ENCODE peak calls at places on chromosomes 4 and X, in eight cellular contexts. H is neural progenitor cell, V is choroid plexus epithelial cell, Y is cardiac fibroblast, B is BJ, I is sigmoid colon, P is GM06990, W is AG04450. S is an unnamed sample.

GRCh38 chrX:110316351-110317078 is 1.4 kb downstream of the AMMECR1 start:
- DNase-seq in H (peak; percentile 9), V (no peak), Y (peak; percentile 30), B (no peak), I (no peak), P (no peak), W (no peak), S (no peak)

GRCh38 chrX:54208531-54208930 is 25.5 kb upstream of the FAM120C start:
- DNase-seq in H (no peak), V (peak; percentile 42), Y (peak; percentile 19), B (no peak), I (no peak), P (no peak), W (no peak), S (no peak)

GRCh38 chrX:129741880-129742758 is 3.3 kb downstream of the XPNPEP2 start:
- DNase-seq in H (peak; percentile 88), V (no peak), Y (no peak), B (no peak), I (peak; percentile 40), P (no peak), W (no peak), S (no peak)

GRCh38 chr4:74733760-74734159 is 60.6 kb downstream of the BTC start:
- DNase-seq in H (no peak), V (no peak), Y (no peak), B (no peak), I (no peak), P (no peak), W (no peak), S (no peak)

GRCh38 chrX:276588-277171 is 4.5 kb upstream of the PLCXD1 start:
- DNase-seq in H (peak; percentile 27), V (peak; percentile 31), Y (peak; percentile 39), B (no peak), I (peak; percentile 71), P (no peak), W (no peak), S (no peak)

GRCh38 chrX:3663576-3664290 is 49.7 kb downstream of the PRKX start:
- DNase-seq in H (no peak), V (no peak), Y (no peak), B (no peak), I (no peak), P (no peak), W (no peak), S (no peak)

GRCh38 chr4:6999172-7000086 is 43.7 kb upstream of the TADA2B start:
- DNase-seq in H (no peak), V (no peak), Y (no peak), B (no peak), I (no peak), P (no peak), W (no peak), S (no peak)

GRCh38 chr4:138522366-138522765 is 280.2 kb upstream of the SLC7A11 start:
- DNase-seq in H (peak; percentile 41), V (peak; percentile 71), Y (peak; percentile 32), B (no peak), I (no peak), P (no peak), W (no peak), S (no peak)

GRCh38 chr4:100190643-100191600 is 654 bp upstream of the DDIT4L start:
- DNase-seq in H (peak; percentile 59), V (peak; percentile 53), Y (peak; percentile 56), B (no peak), I (no peak), P (no peak), W (no peak), S (no peak)

GRCh38 chrX:124557976-124558375 is 211.6 kb downstream of the SH2D1A start:
- DNase-seq in H (no peak), V (no peak), Y (no peak), B (no peak), I (no peak), P (no peak), W (no peak), S (no peak)

GRCh38 chrX:109714340-109714958 is 18.6 kb downstream of the ACSL4 start:
- DNase-seq in H (no peak), V (peak; percentile 82), Y (peak; percentile 52), B (no peak), I (no peak), P (no peak), W (peak; percentile 59), S (peak; percentile 33)

GRCh38 chrX:130606415-130606814 is 204.6 kb downstream of the RBMX2 start:
- DNase-seq in H (no peak), V (no peak), Y (no peak), B (no peak), I (no peak), P (no peak), W (no peak), S (no peak)

GRCh38 chr4:115159141-115159540 is 45.7 kb upstream of the NDST4 start:
- DNase-seq in H (no peak), V (no peak), Y (no peak), B (peak; percentile 49), I (no peak), P (no peak), W (no peak), S (no peak)

GRCh38 chrX:110180176-110180927 is 137.5 kb downstream of the AMMECR1 start:
- DNase-seq in H (no peak), V (peak; percentile 76), Y (peak; percentile 73), B (no peak), I (no peak), P (no peak), W (peak; percentile 38), S (peak; percentile 65)

GRCh38 chr4:156295676-156296075 is 342.0 kb upstream of the CTSO start:
- DNase-seq in H (no peak), V (peak; percentile 41), Y (peak; percentile 16), B (no peak), I (no peak), P (no peak), W (no peak), S (no peak)

GRCh38 chrX:2387614-2388239 is 113.0 kb downstream of the DHRSX start:
- DNase-seq in H (no peak), V (peak; percentile 46), Y (peak; percentile 39), B (no peak), I (no peak), P (no peak), W (no peak), S (no peak)

GRCh38 chr4:95204873-95205272 is 343.9 kb downstream of the UNC5C start:
- DNase-seq in H (peak; percentile 65), V (no peak), Y (no peak), B (no peak), I (no peak), P (no peak), W (no peak), S (no peak)

GRCh38 chr4:36285784-36286480 is 4.5 kb downstream of the DTHD1 start:
- DNase-seq in H (no peak), V (no peak), Y (no peak), B (no peak), I (no peak), P (peak; percentile 68), W (no peak), S (no peak)

GRCh38 chrX:65587616-65588526 is 53.3 kb upstream of the LAS1L start:
- DNase-seq in H (no peak), V (peak; percentile 58), Y (peak; percentile 86), B (no peak), I (peak; percentile 94), P (no peak), W (peak; percentile 16), S (no peak)

GRCh38 chr4:8856835-8857590 is 14.6 kb downstream of the HMX1 start:
- DNase-seq in H (peak; percentile 53), V (no peak), Y (no peak), B (no peak), I (no peak), P (no peak), W (no peak), S (no peak)
- H3K4me3 ChIP-seq in H (peak overlapping the region; percentile 41), V (no peak overlapping the region), Y (no peak overlapping the region), B (no peak overlapping the region), I (peak overlapping the region; percentile 32), P (no peak overlapping the region), W (no peak overlapping the region), S (no peak overlapping the region)

GRCh38 chrX:46404774-46405173 is 140.4 kb downstream of the ZNF674 start:
- DNase-seq in H (no peak), V (no peak), Y (no peak), B (no peak), I (no peak), P (no peak), W (no peak), S (no peak)
- TF ChIP-seq CTCF in H (no peak), V (no peak), Y (no peak), B (no peak), I (no peak), P (no peak), W (no peak), S (no peak)

GRCh38 chrX:32150141-32150540 is 1061.2 kb downstream of the DMD start:
- DNase-seq in H (no peak), V (no peak), Y (no peak), B (no peak), I (no peak), P (no peak), W (no peak), S (no peak)

GRCh38 chrX:32153586-32153985 is 1057.8 kb downstream of the DMD start:
- DNase-seq in H (no peak), V (no peak), Y (no peak), B (no peak), I (no peak), P (no peak), W (no peak), S (no peak)

DNA sequence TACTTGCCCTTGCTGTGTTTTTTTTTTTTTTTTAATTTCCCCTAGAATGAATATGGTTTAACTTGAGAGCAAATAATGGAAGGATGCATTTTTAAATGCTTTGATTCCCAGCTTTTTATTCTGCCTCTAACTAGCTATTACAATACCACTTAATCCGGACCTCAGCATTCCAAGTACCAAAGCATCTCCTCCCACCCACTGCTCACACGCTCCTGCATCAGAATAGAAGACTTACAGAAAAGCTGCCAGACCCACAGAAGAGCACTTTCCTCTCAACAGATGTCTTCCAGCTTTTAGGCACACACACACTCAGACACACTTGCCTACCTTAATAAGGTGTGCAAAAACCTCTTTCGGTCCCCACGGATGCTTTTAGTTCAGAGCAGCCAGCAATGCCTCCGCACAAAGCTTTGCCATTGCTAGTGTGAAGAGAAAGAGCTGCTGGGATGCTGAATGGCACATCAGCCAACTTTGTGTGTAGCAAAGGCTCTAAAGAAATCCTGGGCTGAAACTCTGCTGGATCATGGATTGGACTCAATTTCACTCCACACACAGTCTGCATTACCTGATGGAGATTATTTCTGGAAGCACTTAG is 1056.2 kb downstream of the DMD start:
- DNase-seq in H (peak; percentile 54), V (no peak), Y (no peak), B (no peak), I (no peak), P (no peak), W (no peak), S (no peak)
- H3K4me3 ChIP-seq in H (peak overlapping the region; percentile 53), V (no peak overlapping the region), Y (no peak overlapping the region), B (no peak overlapping the region), I (no peak overlapping the region), P (no peak overlapping the region), W (no peak overlapping the region), S (no peak overlapping the region)

GRCh38 chrX:107107459-107107858 is 11.2 kb downstream of the RBM41 start:
- DNase-seq in H (no peak), V (no peak), Y (no peak), B (no peak), I (no peak), P (no peak), W (no peak), S (no peak)

DNA sequence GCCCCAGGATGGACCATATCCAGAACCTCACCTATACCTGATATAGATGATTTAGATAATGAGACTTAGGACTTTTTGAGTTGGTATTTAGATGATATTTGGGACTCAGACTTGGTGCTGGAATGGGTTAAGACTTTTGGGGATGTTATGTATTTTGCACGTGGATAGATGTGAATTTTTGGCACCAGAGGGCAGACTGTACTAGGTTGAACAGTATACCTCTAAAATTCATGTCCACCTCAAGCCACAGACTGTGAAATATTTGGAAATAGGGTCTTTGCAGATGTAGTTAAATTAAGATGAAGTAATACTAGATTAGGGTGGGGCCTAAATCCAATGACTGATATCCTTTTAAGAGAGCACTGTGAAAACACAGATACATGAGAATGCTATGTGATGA is 15.6 kb downstream of the RBM41 start:
- DNase-seq in H (no peak), V (peak; percentile 33), Y (peak; percentile 7), B (no peak), I (no peak), P (no peak), W (no peak), S (no peak)
- TF ChIP-seq CTCF in H (peak; percentile 15), V (peak; percentile 26), Y (no peak), B (no peak), I (no peak), P (peak; percentile 4), W (no peak), S (no peak)